ENCODE peak calls at places on chromosomes 5 and 9, in nine cellular contexts. P is prostate gland, M is breast epithelium, W is K562, L is uterus, T is tibial nerve, X is ovary, O is IMR-90, Q is upper lobe of left lung. K is an unnamed sample. For H3K4me1, the result is how much of the 10 kb centered on the place peaks cover.

GRCh38 chr9:91359734-91360470 is 1.8 kb downstream of the AUH start:
- DNase-seq in P (no peak), M (no peak), W (no peak), L (no peak), T (no peak), X (no peak), O (no peak), Q (no peak), K (no peak)

GRCh38 chr5:136047858-136048257 is 19.1 kb downstream of the TGFBI start:
- DNase-seq in P (no peak), M (no peak), W (no peak), L (peak), T (no peak), X (no peak), O (no peak), Q (no peak), K (peak)

GRCh38 chr5:122053181-122054109 is 24.6 kb downstream of the LOX start:
- DNase-seq in P (no peak), M (no peak), W (no peak), L (no peak), T (no peak), X (no peak), O (peak), Q (peak), K (no peak)

GRCh38 chr5:179416114-179416730 is 71.0 kb upstream of the ADAMTS2 start:
- DNase-seq in P (no peak), M (no peak), W (no peak), L (no peak), T (no peak), X (no peak), O (no peak), Q (no peak), K (no peak)

GRCh38 chr5:151022511-151023018 is 2.2 kb downstream of the GPX3 start:
- DNase-seq in P (no peak), M (no peak), W (peak), L (no peak), T (no peak), X (no peak), O (no peak), Q (no peak), K (no peak)

GRCh38 chr5:67059747-67060490 is 136.7 kb downstream of the CD180 start:
- DNase-seq in P (no peak), M (no peak), W (no peak), L (no peak), T (no peak), X (no peak), O (peak), Q (no peak), K (no peak)

GRCh38 chr5:74028406-74028805 is 402.4 kb downstream of the ARHGEF28 start:
- DNase-seq in P (no peak), M (no peak), W (no peak), L (no peak), T (no peak), X (no peak), O (peak), Q (no peak), K (no peak)

GRCh38 chr9:27447036-27447700 is 76.9 kb upstream of the IFNK start:
- DNase-seq in P (no peak), M (no peak), W (no peak), L (no peak), T (no peak), X (no peak), O (no peak), Q (no peak), K (no peak)

GRCh38 chr9:128118472-128118857 is 9.1 kb downstream of the PTGES2 start:
- DNase-seq in P (no peak), M (no peak), W (no peak), L (peak), T (no peak), X (peak), O (no peak), Q (no peak), K (no peak)

GRCh38 chr5:10689391-10690081 is 71.5 kb downstream of the DAP start:
- DNase-seq in P (no peak), M (no peak), W (peak), L (no peak), T (no peak), X (no peak), O (peak), Q (peak), K (no peak)

GRCh38 chr5:125486634-125487033 is 740.2 kb upstream of the ZNF608 start:
- DNase-seq in P (no peak), M (no peak), W (no peak), L (no peak), T (no peak), X (no peak), O (peak), Q (no peak), K (no peak)

GRCh38 chr5:1167728-1168709 is 33.4 kb upstream of the SLC6A19 start:
- DNase-seq in P (peak), M (peak), W (peak), L (peak), T (peak), X (peak), O (peak), Q (peak), K (peak)

GRCh38 chr5:160507181-160507811 is 85.6 kb downstream of the PTTG1 start:
- DNase-seq in P (no peak), M (no peak), W (no peak), L (no peak), T (no peak), X (no peak), O (peak), Q (no peak), K (no peak)

GRCh38 chr9:18390393-18390792 is 83.6 kb upstream of the ADAMTSL1 start:
- DNase-seq in P (no peak), M (no peak), W (no peak), L (no peak), T (no peak), X (no peak), O (peak), Q (no peak), K (no peak)

GRCh38 chr5:41250351-41250987 is 37.1 kb upstream of the C6 start:
- DNase-seq in P (peak), M (no peak), W (no peak), L (no peak), T (no peak), X (no peak), O (no peak), Q (no peak), K (no peak)

GRCh38 chr9:746661-747434 is 94.6 kb upstream of the DMRT1 start:
- DNase-seq in P (no peak), M (no peak), W (no peak), L (no peak), T (no peak), X (no peak), O (no peak), Q (no peak), K (no peak)

GRCh38 chr9:747567-747966 is 93.9 kb upstream of the DMRT1 start:
- DNase-seq in P (no peak), M (no peak), W (no peak), L (no peak), T (no peak), X (no peak), O (no peak), Q (no peak), K (no peak)

GRCh38 chr9:749712-750111 is 91.8 kb upstream of the DMRT1 start:
- DNase-seq in P (no peak), M (no peak), W (no peak), L (no peak), T (no peak), X (no peak), O (no peak), Q (no peak), K (no peak)

GRCh38 chr9:750264-750967 is 91.1 kb upstream of the DMRT1 start:
- DNase-seq in P (no peak), M (no peak), W (no peak), L (no peak), T (no peak), X (no peak), O (no peak), Q (no peak), K (peak)

DNA sequence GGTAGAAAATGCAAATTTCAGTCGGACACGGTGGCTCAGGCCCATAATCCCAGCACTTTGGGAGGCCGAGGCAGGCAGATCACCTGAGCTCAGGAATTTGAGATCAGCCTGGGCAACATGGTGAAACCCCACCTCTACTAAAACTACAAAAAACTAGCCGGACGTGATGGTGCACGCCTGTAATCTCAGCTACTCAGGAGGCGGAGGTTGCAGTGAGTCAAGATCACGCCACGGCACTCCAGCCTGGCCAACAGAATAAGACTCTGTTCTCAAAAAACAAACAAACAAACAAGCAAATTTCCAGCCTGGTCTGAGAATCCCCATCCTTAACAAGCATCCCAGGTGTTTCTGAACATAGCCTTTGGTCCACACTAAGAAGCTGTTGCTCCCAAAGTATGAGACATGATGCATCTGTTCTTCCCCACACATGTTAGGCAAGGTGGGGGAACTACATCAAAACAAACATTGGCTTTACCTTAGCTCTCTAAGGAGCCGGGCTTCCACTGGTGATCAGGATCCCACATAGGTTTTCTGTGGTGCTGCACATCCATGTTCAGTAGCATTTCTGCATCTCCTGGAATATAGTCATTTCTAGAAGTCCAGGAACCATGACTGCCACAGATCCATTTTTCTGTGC is 92.5 kb upstream of the DMRT1 start:
- DNase-seq in P (peak), M (no peak), W (no peak), L (no peak), T (no peak), X (no peak), O (no peak), Q (no peak), K (no peak)
- TF ChIP-seq POLR2A in P (no peak), M (no peak), W (no peak), L (no peak), T (no peak), X (no peak), O (no peak), Q (no peak), K (no peak)

DNA sequence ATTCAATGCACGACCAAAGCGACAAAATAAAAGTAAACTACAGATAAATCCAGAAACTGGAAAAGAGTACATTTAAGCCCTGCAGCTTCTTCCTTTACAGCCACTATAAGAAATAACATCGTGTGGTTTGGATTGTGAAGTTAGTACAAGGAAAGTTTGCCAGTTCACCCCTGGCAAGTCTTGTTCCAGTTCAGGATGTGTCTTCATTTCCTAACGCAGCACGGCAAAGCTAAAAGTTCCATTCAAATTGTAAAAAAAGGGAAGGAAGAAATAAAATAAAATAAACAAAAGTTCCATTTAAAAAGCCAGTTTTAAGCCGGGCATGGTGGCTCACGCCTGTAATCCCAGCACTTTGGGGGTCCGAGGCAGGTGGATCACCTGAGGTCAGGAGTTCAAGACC is 83.3 kb upstream of the RETREG1 start:
- DNase-seq in P (no peak), M (peak), W (no peak), L (no peak), T (no peak), X (no peak), O (no peak), Q (no peak), K (no peak)
- H3K4me1 ChIP-seq in P (under half), M (under half), W (under half), L (under half), T (under half), X (under half), O (under half), Q (under half), K (under half)

DNA sequence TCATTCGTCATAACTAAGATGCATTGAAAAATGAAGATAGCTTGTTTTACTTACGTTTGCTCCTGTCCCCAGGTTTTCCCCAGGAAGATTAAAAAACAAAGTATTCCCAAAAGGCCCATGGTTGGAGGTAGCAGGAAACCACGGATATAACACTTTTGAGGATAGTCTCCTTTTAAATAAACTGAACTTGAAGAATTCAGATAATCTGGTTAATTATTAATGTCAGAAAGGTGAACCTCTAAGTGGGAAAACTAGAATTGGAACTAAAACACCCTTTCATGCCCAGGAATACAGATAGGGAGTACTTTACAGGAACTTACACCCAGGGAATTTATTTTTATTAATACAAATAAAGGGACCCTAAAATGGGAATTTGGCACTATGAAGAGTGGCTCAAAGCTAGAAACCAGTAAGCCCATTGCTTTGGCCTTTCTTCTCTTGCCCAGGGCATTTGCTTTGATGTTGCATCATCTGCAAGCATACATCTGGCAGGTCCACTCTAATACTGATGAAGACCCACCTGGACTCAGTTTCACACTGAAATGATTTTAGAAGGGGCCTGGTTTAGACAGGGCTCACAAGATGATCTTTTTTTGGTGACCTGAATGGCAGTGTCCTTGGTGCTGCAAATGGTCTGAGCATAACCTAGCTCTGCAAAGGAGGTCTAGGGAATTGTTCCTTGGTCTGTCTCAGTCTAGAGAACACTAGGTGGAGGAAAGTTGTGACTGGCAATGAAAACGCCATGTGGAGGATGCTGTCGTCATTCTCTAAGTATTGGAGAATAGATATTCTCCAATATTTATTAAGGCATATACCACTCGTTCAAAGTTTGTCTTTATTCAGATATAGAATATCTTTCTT is at the start of gene C5:
- DNase-seq in P (no peak), M (no peak), W (no peak), L (no peak), T (no peak), X (no peak), O (no peak), Q (no peak), K (no peak)
- TF ChIP-seq POLR2A in P (no peak), M (no peak), W (no peak), L (no peak), T (no peak), X (no peak), O (no peak), Q (no peak), K (no peak)

DNA sequence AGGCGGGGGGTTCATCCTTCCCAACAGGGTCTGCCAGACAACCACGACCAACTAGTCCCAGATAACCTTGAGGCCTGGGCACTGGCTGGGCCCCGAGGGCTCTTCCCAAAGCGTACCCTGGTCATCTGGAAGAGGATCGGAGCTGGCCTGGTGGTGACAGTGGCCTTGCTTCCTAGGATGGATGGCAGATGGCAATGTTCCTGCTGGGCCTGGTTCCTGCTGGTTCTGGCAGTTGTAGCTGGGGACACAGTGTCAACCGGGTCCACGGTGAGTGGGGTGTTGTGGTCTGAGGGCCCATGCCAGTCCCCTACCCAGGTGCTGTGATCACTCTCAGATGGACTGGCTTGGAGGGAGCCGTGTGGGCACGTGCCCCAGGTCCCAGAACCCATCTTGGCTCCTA is 2.0 kb downstream of the ADAMTSL2 start:
- DNase-seq in P (no peak), M (no peak), W (no peak), L (no peak), T (no peak), X (no peak), O (no peak), Q (no peak), K (no peak)
- H3K4me1 ChIP-seq in P (under half), M (under half), W (under half), L (under half), T (under half), X (under half), O (under half), Q (under half), K (under half)

DNA sequence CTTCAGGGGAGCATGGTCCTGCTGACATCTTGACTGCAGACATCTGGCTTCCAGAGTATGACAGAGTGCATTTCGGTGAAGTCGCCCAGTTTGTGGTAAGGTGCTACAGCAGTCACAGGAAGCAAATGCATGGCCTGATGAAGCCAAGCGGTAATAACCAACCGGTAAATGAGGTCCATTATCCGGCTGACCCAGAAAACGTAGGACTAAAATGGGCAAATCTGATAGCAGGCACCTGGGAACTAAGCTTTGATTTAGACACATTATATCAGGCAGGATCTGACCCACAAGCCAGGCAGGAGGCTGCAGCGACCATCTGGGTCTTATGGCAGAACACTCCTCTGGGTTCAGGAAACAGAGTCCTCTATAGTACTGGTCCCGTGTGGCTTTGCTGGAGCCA is 454.6 kb downstream of the GADD45G start:
- DNase-seq in P (no peak), M (no peak), W (no peak), L (no peak), T (no peak), X (no peak), O (no peak), Q (no peak), K (no peak)
- TF ChIP-seq POLR2A in P (no peak), M (no peak), W (no peak), L (no peak), T (no peak), X (no peak), O (no peak), Q (no peak), K (no peak)

GRCh38 chr5:157212307-157212706 is 31.7 kb downstream of the ITK start:
- DNase-seq in P (no peak), M (no peak), W (no peak), L (no peak), T (no peak), X (no peak), O (no peak), Q (no peak), K (no peak)
- H3K4me1 ChIP-seq in P (under half), M (under half), W (under half), L (under half), T (under half), X (under half), O (under half), Q (under half), K (under half)

GRCh38 chr9:124659099-124659659 is 111.9 kb downstream of the NR6A1 start:
- DNase-seq in P (peak), M (peak), W (peak), L (peak), T (peak), X (peak), O (peak), Q (peak), K (peak)

GRCh38 chr9:124658165-124659017 is 112.7 kb downstream of the NR6A1 start:
- DNase-seq in P (peak), M (peak), W (peak), L (peak), T (peak), X (peak), O (peak), Q (no peak), K (peak)

GRCh38 chr9:124662561-124662960 is 108.5 kb downstream of the NR6A1 start:
- DNase-seq in P (no peak), M (no peak), W (no peak), L (no peak), T (no peak), X (no peak), O (no peak), Q (no peak), K (no peak)

GRCh38 chr9:124661184-124661755 is 109.8 kb downstream of the NR6A1 start:
- DNase-seq in P (no peak), M (no peak), W (no peak), L (no peak), T (no peak), X (no peak), O (peak), Q (no peak), K (no peak)

DNA sequence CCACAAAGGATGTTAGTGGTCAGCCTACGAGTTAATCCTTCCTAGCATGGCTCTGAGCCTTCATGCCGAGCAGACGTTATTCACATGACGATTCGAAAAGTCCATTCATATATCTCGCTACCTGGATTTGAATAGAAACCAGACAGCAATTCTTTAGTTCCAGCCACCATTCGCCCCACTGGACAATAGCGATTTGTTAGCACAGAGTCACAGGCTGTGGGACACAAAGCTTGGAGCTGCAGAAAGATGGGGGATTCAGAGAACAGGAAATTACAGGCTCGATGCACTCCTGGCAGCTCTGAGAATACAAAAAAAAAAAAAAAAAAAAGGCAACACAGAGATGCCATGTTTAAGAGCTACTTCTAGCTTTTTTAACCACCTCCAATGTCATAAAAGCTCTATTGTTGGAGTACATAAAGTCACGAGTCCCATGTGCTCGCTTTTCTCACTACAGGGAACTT is 110.7 kb downstream of the NR6A1 start:
- DNase-seq in P (no peak), M (no peak), W (no peak), L (no peak), T (no peak), X (no peak), O (peak), Q (no peak), K (no peak)
- TF ChIP-seq POLR2A in P (no peak), M (no peak), W (no peak), L (no peak), T (no peak), X (no peak), O (peak), Q (no peak), K (no peak)

GRCh38 chr5:139685886-139686285 is 37.7 kb downstream of the CXXC5 start:
- DNase-seq in P (no peak), M (no peak), W (no peak), L (no peak), T (no peak), X (no peak), O (no peak), Q (no peak), K (no peak)
- H3K4me1 ChIP-seq in P (under half), M (under half), W (half or more), L (under half), T (under half), X (under half), O (under half), Q (under half), K (half or more)

DNA sequence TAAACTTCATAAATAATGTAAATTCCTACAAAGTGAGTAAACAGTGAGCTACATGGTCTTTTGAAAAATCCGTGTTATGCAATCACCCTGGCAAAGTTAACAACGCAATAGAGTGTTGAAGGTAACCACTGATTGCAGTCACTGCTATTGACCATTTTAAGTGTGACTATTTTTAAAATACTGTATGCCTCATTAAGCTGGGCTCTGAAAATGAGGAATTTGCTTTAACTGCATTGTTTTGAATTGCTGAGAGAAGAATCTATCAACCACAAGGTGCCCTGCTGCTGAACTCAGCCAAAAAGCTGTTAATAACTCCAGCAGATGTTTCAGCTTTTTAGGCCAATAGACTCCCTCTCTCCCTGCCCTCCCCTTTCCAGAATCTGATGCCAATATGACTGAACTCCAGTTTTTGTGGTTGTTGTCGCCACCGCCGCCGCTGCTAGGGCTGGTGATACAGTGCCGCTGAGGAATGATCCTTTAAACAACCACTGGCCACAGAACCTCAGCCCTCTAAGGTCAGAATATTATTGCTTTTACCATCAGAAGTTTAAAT is 35.3 kb upstream of the SMARCA2 start:
- DNase-seq in P (no peak), M (peak), W (no peak), L (no peak), T (peak), X (peak), O (peak), Q (peak), K (no peak)
- TF ChIP-seq POLR2A in P (no peak), M (no peak), W (no peak), L (no peak), T (no peak), X (no peak), O (no peak), Q (no peak), K (no peak)